ENCODE peak calls at places on chromosomes 4 and X, in seven cellular contexts. One of them, this sample, is unnamed.

GRCh38 chr4:178185517-178185916 is 743.3 kb upstream of the AGA start:
- DNase-seq in endothelial cell: no peak
- DNase-seq in spleen: no peak
- DNase-seq in Calu3: no peak
- DNase-seq in retinal pigment epithelial cell: no peak
- DNase-seq in cardiac fibroblast: no peak
- DNase-seq in uterus: no peak
- DNase-seq in this sample: no peak

GRCh38 chr4:2799444-2799911 is 6.6 kb downstream of the SH3BP2 start:
- DNase-seq in endothelial cell: peak; percentile 3
- DNase-seq in spleen: peak; percentile 88
- DNase-seq in uterus: peak; percentile 15
- DNase-seq in cardiac fibroblast: no peak
- DNase-seq in Calu3: no peak
- DNase-seq in retinal pigment epithelial cell: no peak
- DNase-seq in this sample: no peak

GRCh38 chr4:147825451-147826287 is 93.8 kb downstream of the ARHGAP10 start:
- DNase-seq in uterus: no peak
- DNase-seq in endothelial cell: no peak
- DNase-seq in spleen: no peak
- DNase-seq in retinal pigment epithelial cell: no peak
- DNase-seq in Calu3: peak; percentile 31
- DNase-seq in cardiac fibroblast: peak; percentile 87
- DNase-seq in this sample: peak; percentile 70

GRCh38 chrX:154372612-154373022 is 1.8 kb downstream of the FLNA start:
- DNase-seq in cardiac fibroblast: peak; percentile 60
- DNase-seq in spleen: no peak
- DNase-seq in endothelial cell: no peak
- DNase-seq in uterus: no peak
- DNase-seq in Calu3: peak; percentile 82
- DNase-seq in retinal pigment epithelial cell: no peak
- DNase-seq in this sample: no peak

GRCh38 chrX:154738013-154738738 is 12.7 kb downstream of the GAB3 start:
- DNase-seq in retinal pigment epithelial cell: no peak
- DNase-seq in uterus: peak; percentile 67
- DNase-seq in Calu3: peak; percentile 15
- DNase-seq in spleen: no peak
- DNase-seq in endothelial cell: no peak
- DNase-seq in cardiac fibroblast: peak; percentile 90
- DNase-seq in this sample: peak; percentile 44

GRCh38 chrX:41022579-41022978 is 62.7 kb upstream of the USP9X start:
- DNase-seq in cardiac fibroblast: peak; percentile 69
- DNase-seq in retinal pigment epithelial cell: no peak
- DNase-seq in spleen: no peak
- DNase-seq in uterus: no peak
- DNase-seq in endothelial cell: no peak
- DNase-seq in Calu3: no peak
- DNase-seq in this sample: no peak

GRCh38 chr4:11469900-11470708 is 41.4 kb upstream of the HS3ST1 start:
- DNase-seq in cardiac fibroblast: no peak
- DNase-seq in Calu3: no peak
- DNase-seq in spleen: peak; percentile 79
- DNase-seq in retinal pigment epithelial cell: no peak
- DNase-seq in endothelial cell: no peak
- DNase-seq in uterus: no peak
- DNase-seq in this sample: no peak

GRCh38 chr4:143559757-143560147 is 46.2 kb downstream of the SMARCA5 start:
- DNase-seq in retinal pigment epithelial cell: no peak
- DNase-seq in spleen: peak; percentile 82
- DNase-seq in Calu3: no peak
- DNase-seq in endothelial cell: no peak
- DNase-seq in cardiac fibroblast: no peak
- DNase-seq in uterus: no peak
- DNase-seq in this sample: no peak

GRCh38 chr4:24278693-24279092 is 305.7 kb downstream of the DHX15 start:
- DNase-seq in spleen: no peak
- DNase-seq in Calu3: no peak
- DNase-seq in retinal pigment epithelial cell: peak; percentile 51
- DNase-seq in endothelial cell: no peak
- DNase-seq in uterus: no peak
- DNase-seq in cardiac fibroblast: peak; percentile 66
- DNase-seq in this sample: no peak

GRCh38 chr4:2843909-2844584 is 403 bp downstream of the ADD1 start:
- DNase-seq in Calu3: peak; percentile 27
- DNase-seq in uterus: peak; percentile 52
- DNase-seq in endothelial cell: peak; percentile 61
- DNase-seq in retinal pigment epithelial cell: no peak
- DNase-seq in spleen: peak; percentile 90
- DNase-seq in cardiac fibroblast: peak; percentile 35
- DNase-seq in this sample: peak; percentile 69

GRCh38 chrX:105894721-105895120 is 72.4 kb downstream of the NRK start:
- DNase-seq in cardiac fibroblast: no peak
- DNase-seq in spleen: no peak
- DNase-seq in uterus: no peak
- DNase-seq in retinal pigment epithelial cell: peak; percentile 51
- DNase-seq in Calu3: no peak
- DNase-seq in endothelial cell: no peak
- DNase-seq in this sample: no peak

GRCh38 chr4:140141196-140141845 is 12.7 kb downstream of the MAML3 start:
- DNase-seq in retinal pigment epithelial cell: no peak
- DNase-seq in endothelial cell: no peak
- DNase-seq in cardiac fibroblast: no peak
- DNase-seq in spleen: no peak
- DNase-seq in uterus: no peak
- DNase-seq in Calu3: no peak
- DNase-seq in this sample: no peak

GRCh38 chr4:37054670-37055069 is 189.9 kb upstream of the NWD2 start:
- DNase-seq in Calu3: no peak
- DNase-seq in retinal pigment epithelial cell: no peak
- DNase-seq in spleen: no peak
- DNase-seq in uterus: no peak
- DNase-seq in endothelial cell: peak; percentile 15
- DNase-seq in cardiac fibroblast: no peak
- DNase-seq in this sample: peak; percentile 33

DNA sequence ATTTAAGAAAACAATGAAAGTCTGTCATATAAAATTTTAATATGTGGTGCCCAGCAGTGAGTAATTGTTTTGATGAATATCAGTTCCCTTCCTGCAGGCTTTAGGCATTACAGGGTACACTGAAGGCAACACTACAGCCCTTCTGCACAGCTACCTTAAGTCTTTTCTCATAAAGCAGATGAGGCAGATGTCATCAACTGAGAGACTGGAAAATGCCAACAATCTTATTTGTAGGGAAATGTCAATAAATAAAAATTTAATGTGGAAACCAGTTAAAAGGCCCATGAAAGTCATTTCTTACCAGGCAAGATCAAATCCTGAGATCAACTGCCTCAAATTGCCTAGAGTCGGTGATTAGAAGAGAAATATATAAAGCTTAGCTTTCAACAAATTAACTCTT is 193.4 kb upstream of the NWD2 start:
- DNase-seq in cardiac fibroblast: no peak
- DNase-seq in endothelial cell: no peak
- DNase-seq in uterus: no peak
- DNase-seq in Calu3: no peak
- DNase-seq in retinal pigment epithelial cell: no peak
- DNase-seq in spleen: no peak
- DNase-seq in this sample: no peak
- TF ChIP-seq CTCF in cardiac fibroblast: no peak
- TF ChIP-seq CTCF in endothelial cell: no peak
- TF ChIP-seq CTCF in uterus: no peak
- TF ChIP-seq CTCF in Calu3: no peak
- TF ChIP-seq CTCF in retinal pigment epithelial cell: no peak
- TF ChIP-seq CTCF in spleen: no peak
- TF ChIP-seq CTCF in this sample: no peak

GRCh38 chr4:76626686-76627465 is 191.8 kb downstream of the SHROOM3 start:
- DNase-seq in spleen: no peak
- DNase-seq in uterus: no peak
- DNase-seq in retinal pigment epithelial cell: no peak
- DNase-seq in endothelial cell: peak; percentile 18
- DNase-seq in cardiac fibroblast: peak; percentile 43
- DNase-seq in Calu3: no peak
- DNase-seq in this sample: no peak
- TF ChIP-seq CTCF in spleen: no peak
- TF ChIP-seq CTCF in uterus: no peak
- TF ChIP-seq CTCF in retinal pigment epithelial cell: peak; percentile 44
- TF ChIP-seq CTCF in endothelial cell: peak; percentile 76
- TF ChIP-seq CTCF in cardiac fibroblast: peak; percentile 45
- TF ChIP-seq CTCF in Calu3: no peak
- TF ChIP-seq CTCF in this sample: no peak

DNA sequence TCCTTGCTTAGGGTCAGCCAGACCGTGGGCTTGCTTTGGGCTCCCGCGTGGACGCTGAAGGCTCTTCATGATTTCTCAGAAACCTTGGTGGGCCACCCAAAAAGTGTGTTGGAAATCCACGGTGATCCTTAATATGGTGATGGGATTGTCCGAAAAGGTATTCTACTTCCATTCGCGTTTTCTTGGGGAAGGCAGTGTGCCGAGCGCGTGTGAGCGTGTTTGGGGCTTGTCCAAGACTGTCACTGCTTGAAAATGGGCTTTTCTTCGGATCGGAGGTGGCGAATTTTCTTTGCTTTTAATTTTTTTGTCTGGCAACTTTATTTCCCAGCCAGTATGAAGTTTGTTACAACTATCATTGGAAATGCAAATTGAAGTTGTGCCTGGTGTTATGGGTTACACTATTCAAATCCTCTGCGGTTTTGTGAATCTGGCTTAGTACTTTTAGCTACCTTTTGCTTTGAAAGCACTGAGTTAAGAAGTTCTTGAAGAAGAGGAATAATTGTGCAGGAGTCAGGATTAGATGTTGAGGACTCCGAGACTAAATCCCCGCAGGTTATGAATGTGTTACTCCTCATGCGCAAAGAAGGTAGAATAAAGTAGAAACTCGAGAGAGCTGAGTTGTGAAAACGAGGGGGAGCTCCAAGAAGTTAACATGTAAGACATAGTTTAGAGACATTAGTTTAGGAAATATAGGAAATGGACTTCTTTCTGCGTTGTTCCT is 3.2 kb downstream of the SPRY1 start:
- DNase-seq in endothelial cell: no peak
- DNase-seq in Calu3: no peak
- DNase-seq in spleen: no peak
- DNase-seq in cardiac fibroblast: peak; percentile 64
- DNase-seq in uterus: no peak
- DNase-seq in retinal pigment epithelial cell: no peak
- DNase-seq in this sample: peak; percentile 34
- TF ChIP-seq CTCF in endothelial cell: no peak
- TF ChIP-seq CTCF in Calu3: no peak
- TF ChIP-seq CTCF in spleen: no peak
- TF ChIP-seq CTCF in cardiac fibroblast: no peak
- TF ChIP-seq CTCF in uterus: no peak
- TF ChIP-seq CTCF in retinal pigment epithelial cell: no peak
- TF ChIP-seq CTCF in this sample: no peak

DNA sequence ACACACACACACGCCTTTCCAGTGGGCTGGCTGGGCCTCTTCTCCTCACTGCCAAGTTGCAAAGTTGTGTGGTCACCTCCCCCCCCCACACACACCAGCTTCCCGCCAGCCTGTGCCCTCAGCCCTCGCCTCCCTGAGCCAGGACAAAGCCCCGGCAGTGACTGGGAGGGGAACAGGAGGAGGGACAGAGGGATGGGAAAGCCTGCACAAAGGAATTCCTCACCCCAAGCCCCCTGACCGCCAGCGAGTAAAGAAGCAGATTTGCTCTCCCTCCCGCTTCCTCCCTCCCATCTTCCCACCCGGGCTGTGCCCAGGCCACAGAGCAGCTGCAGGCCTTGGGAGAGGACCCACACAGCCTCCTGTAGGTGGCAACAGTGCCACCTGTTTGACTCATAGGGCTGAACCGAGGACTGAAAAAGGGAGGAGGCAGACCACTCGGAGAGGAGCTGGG is at the start of gene GDPD2:
- DNase-seq in cardiac fibroblast: no peak
- DNase-seq in endothelial cell: peak; percentile 28
- DNase-seq in Calu3: peak; percentile 60
- DNase-seq in retinal pigment epithelial cell: no peak
- DNase-seq in uterus: no peak
- DNase-seq in spleen: no peak
- DNase-seq in this sample: no peak
- TF ChIP-seq CTCF in cardiac fibroblast: no peak
- TF ChIP-seq CTCF in endothelial cell: no peak
- TF ChIP-seq CTCF in Calu3: peak; percentile 33
- TF ChIP-seq CTCF in retinal pigment epithelial cell: peak; percentile 57
- TF ChIP-seq CTCF in uterus: no peak
- TF ChIP-seq CTCF in spleen: no peak
- TF ChIP-seq CTCF in this sample: no peak

GRCh38 chr4:133483600-133484246 is 334.6 kb downstream of the PCDH10 start:
- DNase-seq in spleen: no peak
- DNase-seq in Calu3: peak; percentile 4
- DNase-seq in endothelial cell: peak; percentile 17
- DNase-seq in retinal pigment epithelial cell: peak; percentile 8
- DNase-seq in uterus: no peak
- DNase-seq in cardiac fibroblast: peak; percentile 36
- DNase-seq in this sample: peak; percentile 24
- TF ChIP-seq CTCF in spleen: no peak
- TF ChIP-seq CTCF in Calu3: no peak
- TF ChIP-seq CTCF in endothelial cell: no peak
- TF ChIP-seq CTCF in retinal pigment epithelial cell: peak; percentile 64
- TF ChIP-seq CTCF in uterus: no peak
- TF ChIP-seq CTCF in cardiac fibroblast: peak; percentile 27
- TF ChIP-seq CTCF in this sample: no peak

GRCh38 chr4:44019721-44020120 is 428.9 kb downstream of the KCTD8 start:
- DNase-seq in Calu3: no peak
- DNase-seq in uterus: no peak
- DNase-seq in cardiac fibroblast: no peak
- DNase-seq in retinal pigment epithelial cell: no peak
- DNase-seq in endothelial cell: no peak
- DNase-seq in spleen: no peak
- DNase-seq in this sample: no peak

GRCh38 chr4:44025376-44026020 is 423.1 kb downstream of the KCTD8 start:
- DNase-seq in Calu3: no peak
- DNase-seq in spleen: no peak
- DNase-seq in uterus: no peak
- DNase-seq in endothelial cell: no peak
- DNase-seq in cardiac fibroblast: no peak
- DNase-seq in retinal pigment epithelial cell: no peak
- DNase-seq in this sample: no peak
- TF ChIP-seq CTCF in Calu3: no peak
- TF ChIP-seq CTCF in spleen: no peak
- TF ChIP-seq CTCF in uterus: no peak
- TF ChIP-seq CTCF in endothelial cell: no peak
- TF ChIP-seq CTCF in cardiac fibroblast: no peak
- TF ChIP-seq CTCF in retinal pigment epithelial cell: no peak
- TF ChIP-seq CTCF in this sample: no peak